ENCODE peak calls at places on chromosomes 5 and 9, in six cellular contexts. H is GM23248, N is hepatocyte, D is HCT116, F is PC-3, Q is GM23338. W is an unnamed sample.

GRCh38 chr9:131160416-131161112 is 35.2 kb downstream of the NUP214 start:
- DNase-seq in Q (no peak), D (no peak), H (no peak), N (no peak), F (no peak), W (no peak)

GRCh38 chr5:68225188-68225910 is 9.8 kb downstream of the PIK3R1 start:
- DNase-seq in F (no peak), Q (no peak), D (no peak), N (peak; percentile 42), H (peak; percentile 91), W (no peak)

GRCh38 chr9:106052735-106053134 is 358.4 kb downstream of the TMEM38B start:
- DNase-seq in N (no peak), F (no peak), D (no peak), H (no peak), Q (no peak), W (no peak)

GRCh38 chr9:114657705-114658104 is at the start of gene TEX53:
- DNase-seq in H (no peak), Q (no peak), D (no peak), N (no peak), F (no peak), W (no peak)

GRCh38 chr5:134242146-134242545 is 16.3 kb upstream of the PPP2CA start:
- DNase-seq in Q (no peak), F (no peak), H (peak; percentile 88), D (no peak), N (peak; percentile 63), W (no peak)

GRCh38 chr9:131407717-131408195 is 13.9 kb downstream of the PRRC2B start:
- DNase-seq in Q (peak; percentile 82), H (peak; percentile 67), F (no peak), D (no peak), N (no peak), W (peak; percentile 78)

GRCh38 chr9:106892632-106893031 is 29.7 kb downstream of the ZNF462 start:
- DNase-seq in F (peak; percentile 97), Q (peak; percentile 94), D (peak; percentile 89), H (peak; percentile 96), N (peak; percentile 89), W (peak; percentile 64)

GRCh38 chr5:98999631-99000030 is 70.8 kb upstream of the CHD1 start:
- DNase-seq in H (no peak), N (no peak), Q (no peak), F (no peak), D (no peak), W (no peak)

GRCh38 chr5:19790811-19791466 is 197.1 kb downstream of the CDH18 start:
- DNase-seq in F (peak; percentile 37), H (no peak), N (no peak), D (no peak), Q (no peak), W (no peak)

GRCh38 chr9:94780516-94780950 is 54.0 kb downstream of the AOPEP start:
- DNase-seq in Q (no peak), H (peak; percentile 47), N (no peak), F (no peak), D (no peak), W (no peak)

GRCh38 chr5:111993242-111993641 is 236.2 kb upstream of the NREP start:
- DNase-seq in Q (no peak), N (no peak), H (no peak), F (no peak), D (no peak), W (no peak)

GRCh38 chr5:103834216-103834615 is 271.6 kb upstream of the NUDT12 start:
- DNase-seq in H (no peak), Q (no peak), N (no peak), F (no peak), D (no peak), W (no peak)

GRCh38 chr9:87596862-87597261 is 99.2 kb downstream of the DAPK1 start:
- DNase-seq in D (no peak), Q (no peak), F (no peak), H (no peak), N (no peak), W (no peak)

GRCh38 chr9:125176632-125177031 is 13.0 kb downstream of the PPP6C start:
- DNase-seq in D (no peak), H (peak; percentile 64), Q (no peak), F (no peak), N (no peak), W (no peak)

GRCh38 chr5:95080456-95080855 is 204.4 kb downstream of the MCTP1 start:
- DNase-seq in N (no peak), D (no peak), H (no peak), F (no peak), Q (no peak), W (no peak)

GRCh38 chr9:16986441-16987387 is 116.2 kb upstream of the BNC2 start:
- DNase-seq in D (no peak), N (no peak), Q (no peak), F (no peak), H (peak; percentile 76), W (no peak)

GRCh38 chr5:37226377-37226776 is 22.8 kb downstream of the CPLANE1 start:
- DNase-seq in H (no peak), Q (no peak), N (no peak), F (no peak), D (no peak), W (no peak)

GRCh38 chr5:72125931-72126620 is 18.8 kb downstream of the MAP1B start:
- DNase-seq in H (peak; percentile 51), N (no peak), Q (peak; percentile 51), D (no peak), F (no peak), W (no peak)

GRCh38 chr9:91814214-91814613 is 135.8 kb downstream of the ROR2 start:
- DNase-seq in Q (no peak), H (no peak), N (no peak), F (no peak), D (no peak), W (no peak)

GRCh38 chr9:38202335-38202938 is 133.4 kb upstream of the SHB start:
- DNase-seq in N (no peak), F (no peak), D (no peak), H (no peak), Q (peak; percentile 71), W (peak; percentile 26)

GRCh38 chr9:31210982-31211570 is 1173.4 kb upstream of the ACO1 start:
- DNase-seq in H (no peak), F (no peak), N (no peak), Q (peak; percentile 25), D (no peak), W (peak; percentile 10)

GRCh38 chr5:62029303-62029702 is 276.7 kb upstream of the KIF2A start:
- DNase-seq in H (peak; percentile 17), Q (no peak), D (no peak), N (no peak), F (peak; percentile 42), W (no peak)

GRCh38 chr5:35201291-35201690 is 29.0 kb downstream of the PRLR start:
- DNase-seq in Q (no peak), N (no peak), F (no peak), H (no peak), D (no peak), W (no peak)

GRCh38 chr9:123421211-123421585 is 65.2 kb downstream of the CRB2 start:
- DNase-seq in H (no peak), D (no peak), N (no peak), Q (no peak), F (no peak), W (no peak)

GRCh38 chr9:127877566-127877998 is at the start of gene AK1:
- DNase-seq in H (peak; percentile 86), Q (peak; percentile 81), F (peak; percentile 62), N (peak; percentile 86), D (no peak), W (peak; percentile 81)

GRCh38 chr5:57175586-57175985 is 1.7 kb downstream of the GPBP1 start:
- DNase-seq in Q (peak; percentile 50), H (peak; percentile 29), N (peak; percentile 37), F (no peak), D (no peak), W (peak; percentile 13)

GRCh38 chr5:137146402-137146889 is 352.7 kb downstream of the SPOCK1 start:
- DNase-seq in N (peak; percentile 89), H (peak; percentile 100), D (peak; percentile 8), F (peak; percentile 74), Q (no peak), W (no peak)

GRCh38 chr5:179960204-179960831 is 52.6 kb upstream of the TBC1D9B start:
- DNase-seq in F (no peak), N (no peak), D (no peak), Q (no peak), H (no peak), W (no peak)

GRCh38 chr9:129078691-129079503 is 2.0 kb upstream of the DOLPP1 start:
- DNase-seq in D (no peak), Q (peak; percentile 27), N (no peak), H (no peak), F (no peak), W (no peak)

GRCh38 chr9:129079829-129080228 is 1.1 kb upstream of the DOLPP1 start:
- DNase-seq in D (no peak), H (no peak), Q (no peak), F (no peak), N (no peak), W (peak; percentile 19)

GRCh38 chr9:129080312-129080607 is 651 bp upstream of the DOLPP1 start:
- DNase-seq in H (no peak), N (no peak), Q (no peak), D (no peak), F (no peak), W (no peak)

GRCh38 chr9:129081388-129081889 is 528 bp downstream of the DOLPP1 start:
- DNase-seq in D (no peak), N (no peak), Q (peak; percentile 78), F (no peak), H (peak; percentile 55), W (no peak)

GRCh38 chr9:129080608-129081387 is at the start of gene DOLPP1:
- DNase-seq in Q (peak; percentile 99), F (peak; percentile 97), H (peak; percentile 100), D (peak; percentile 96), N (peak; percentile 100), W (peak; percentile 100)
- TF ChIP-seq EZH2 in Q (no peak), F (no peak), H (no peak), D (no peak), N (no peak), W (no peak)

GRCh38 chr9:82991684-82992083 is 71.3 kb downstream of the RASEF start:
- DNase-seq in D (no peak), F (no peak), H (no peak), N (peak; percentile 46), Q (no peak), W (no peak)
- TF ChIP-seq EZH2phosphoT487 in D (no peak), F (no peak), H (no peak), N (no peak), Q (no peak), W (no peak)

DNA sequence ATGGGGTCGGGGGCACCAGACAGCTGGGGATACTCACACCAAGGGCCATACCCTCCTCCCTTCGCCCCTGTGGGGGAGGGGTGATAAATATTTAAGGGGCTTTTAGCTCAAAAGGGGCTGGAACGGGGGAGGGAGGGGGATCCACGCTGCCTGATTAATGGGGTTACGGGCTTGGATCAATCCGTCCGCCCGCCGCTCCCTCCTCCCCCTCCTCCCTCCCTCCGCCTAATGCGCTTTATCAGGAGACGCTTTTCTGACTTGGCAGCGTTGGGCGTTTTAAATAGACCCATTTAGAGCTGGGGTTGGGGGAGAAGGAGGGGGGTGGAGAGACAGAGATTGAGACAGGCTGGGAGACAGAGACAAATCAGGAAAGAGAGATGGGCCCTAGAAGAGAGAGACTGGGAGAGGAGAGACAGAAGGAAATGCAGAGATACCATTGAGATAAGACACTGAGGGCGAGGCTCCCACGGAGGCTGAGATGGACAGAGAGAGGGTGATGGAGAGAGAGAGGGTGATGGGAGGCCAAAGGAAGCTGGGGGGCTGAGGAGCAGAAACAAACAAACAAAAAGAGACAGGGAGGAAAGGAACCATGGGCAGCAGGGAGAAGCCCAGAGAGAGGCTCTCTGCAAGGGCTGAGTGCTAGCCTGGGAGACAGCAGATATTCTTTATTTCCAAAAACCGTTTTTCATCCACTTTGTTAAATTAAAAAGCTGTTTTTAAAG is 10.3 kb downstream of the CNTFR start:
- DNase-seq in D (no peak), Q (peak; percentile 51), F (no peak), H (no peak), N (peak; percentile 44), W (peak; percentile 87)
- TF ChIP-seq EZH2 in D (no peak), Q (peak; percentile 74), F (no peak), H (no peak), N (no peak), W (no peak)

GRCh38 chr9:93060746-93061259 is 2.3 kb downstream of the SUSD3 start:
- DNase-seq in Q (no peak), H (peak; percentile 53), D (no peak), N (no peak), F (peak; percentile 81), W (no peak)
- TF ChIP-seq EZH2phosphoT487 in Q (no peak), H (no peak), D (no peak), N (no peak), F (no peak), W (no peak)